ENCODE peak calls at places on chromosomes 7 and 10, in ten cellular contexts. H, P, U, I, A, S, R, W, B and T are unnamed samples.
A peak's percentile ranks its signal among the peaks of the same experiment; 100 is the strongest.

GRCh38 chr10:103739039-103739764 is 116.2 kb downstream of the SH3PXD2A start:
- DNase-seq in H (no peak), P (no peak), U (no peak), I (no peak), A (peak; percentile 92), S (no peak), R (peak; percentile 77), W (no peak), B (peak; percentile 38), T (no peak)

GRCh38 chr7:129948877-129949291 is 3.9 kb downstream of the UBE2H start:
- DNase-seq in H (peak; percentile 92), P (peak; percentile 73), U (peak; percentile 92), I (peak; percentile 90), A (peak; percentile 86), S (peak; percentile 98), R (peak; percentile 89), W (peak; percentile 82), B (peak; percentile 94), T (peak; percentile 67)

GRCh38 chr10:1376384-1376945 is 320.3 kb downstream of the WDR37 start:
- DNase-seq in H (no peak), P (no peak), U (no peak), I (no peak), A (no peak), S (no peak), R (no peak), W (no peak), B (peak; percentile 5), T (no peak)

GRCh38 chr10:69588358-69588757 is 15.1 kb upstream of the NEUROG3 start:
- DNase-seq in H (no peak), P (no peak), U (no peak), I (no peak), A (no peak), S (no peak), R (no peak), W (no peak), B (no peak), T (no peak)

GRCh38 chr10:50951451-50951850 is 66.0 kb upstream of the A1CF start:
- DNase-seq in H (no peak), P (no peak), U (no peak), I (no peak), A (no peak), S (no peak), R (no peak), W (no peak), B (no peak), T (no peak)

GRCh38 chr10:75024971-75025523 is 86.4 kb upstream of the SAMD8 start:
- DNase-seq in H (no peak), P (no peak), U (no peak), I (peak; percentile 44), A (no peak), S (no peak), R (no peak), W (no peak), B (peak; percentile 38), T (no peak)

GRCh38 chr7:115070311-115070710 is 148.4 kb downstream of the MDFIC start:
- DNase-seq in H (no peak), P (no peak), U (no peak), I (no peak), A (peak; percentile 6), S (no peak), R (no peak), W (no peak), B (no peak), T (no peak)

GRCh38 chr10:14296081-14296709 is 34.5 kb downstream of the FRMD4A start:
- DNase-seq in H (no peak), P (no peak), U (no peak), I (peak; percentile 74), A (no peak), S (peak; percentile 47), R (no peak), W (no peak), B (no peak), T (no peak)

GRCh38 chr7:6653101-6653995 is 16.2 kb downstream of the ZNF316 start:
- DNase-seq in H (no peak), P (no peak), U (no peak), I (no peak), A (no peak), S (no peak), R (no peak), W (no peak), B (no peak), T (no peak)

GRCh38 chr7:80060218-80060806 is 74.3 kb upstream of the GNAI1 start:
- DNase-seq in H (peak; percentile 17), P (no peak), U (no peak), I (no peak), A (peak; percentile 43), S (peak; percentile 81), R (no peak), W (no peak), B (no peak), T (no peak)

GRCh38 chr7:55641811-55642210 is 69.5 kb upstream of the VOPP1 start:
- DNase-seq in H (no peak), P (no peak), U (no peak), I (no peak), A (peak; percentile 57), S (peak; percentile 25), R (no peak), W (no peak), B (no peak), T (no peak)

GRCh38 chr10:21519981-21520436 is 5.5 kb downstream of the SKIDA1 start:
- DNase-seq in H (no peak), P (no peak), U (no peak), I (no peak), A (peak; percentile 68), S (peak; percentile 84), R (no peak), W (no peak), B (no peak), T (no peak)

DNA sequence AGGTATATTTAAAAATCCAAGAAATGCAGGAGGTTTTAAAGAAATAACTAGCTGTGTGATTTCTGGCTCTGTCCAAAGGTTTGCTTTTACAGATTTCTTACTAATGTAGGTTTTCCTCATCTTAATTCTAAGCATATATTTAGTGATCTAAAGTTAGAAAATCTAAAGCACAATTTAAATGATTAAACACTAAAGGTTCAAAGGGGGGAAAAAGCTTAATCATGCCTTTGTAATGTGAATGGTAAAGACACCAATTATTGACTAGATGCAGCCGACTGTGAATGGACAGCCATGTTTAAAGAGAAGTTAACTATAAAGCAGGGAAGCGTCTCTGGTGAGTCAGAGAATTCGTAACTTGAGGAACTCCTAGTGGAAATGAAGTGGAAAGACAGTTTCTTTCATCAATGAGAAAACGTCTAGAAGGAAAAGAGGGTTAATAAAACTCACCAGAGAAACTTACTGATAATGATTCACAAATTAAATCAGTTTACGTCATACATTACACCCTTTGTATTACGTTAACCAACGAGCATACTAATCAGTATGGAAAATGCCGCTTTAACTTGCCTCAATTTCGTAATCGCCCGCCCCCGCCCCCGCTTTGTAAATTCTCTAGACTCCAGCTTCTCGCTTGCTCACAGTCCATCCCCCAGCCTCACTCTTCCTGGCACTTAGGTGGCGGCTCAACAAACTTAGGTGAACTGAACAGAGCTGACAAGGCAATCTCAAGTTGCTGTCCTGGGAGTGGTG is 1.1 kb upstream of the HBP1 start:
- DNase-seq in H (peak; percentile 84), P (no peak), U (no peak), I (peak; percentile 30), A (peak; percentile 79), S (peak; percentile 89), R (no peak), W (peak; percentile 40), B (peak; percentile 28), T (peak; percentile 41)
- TF ChIP-seq CTCF in H (peak; percentile 38), P (peak; percentile 38), U (peak; percentile 50), I (no peak), A (peak; percentile 33), S (no peak), R (peak; percentile 60), W (peak; percentile 31), B (peak; percentile 25), T (peak; percentile 58)

DNA sequence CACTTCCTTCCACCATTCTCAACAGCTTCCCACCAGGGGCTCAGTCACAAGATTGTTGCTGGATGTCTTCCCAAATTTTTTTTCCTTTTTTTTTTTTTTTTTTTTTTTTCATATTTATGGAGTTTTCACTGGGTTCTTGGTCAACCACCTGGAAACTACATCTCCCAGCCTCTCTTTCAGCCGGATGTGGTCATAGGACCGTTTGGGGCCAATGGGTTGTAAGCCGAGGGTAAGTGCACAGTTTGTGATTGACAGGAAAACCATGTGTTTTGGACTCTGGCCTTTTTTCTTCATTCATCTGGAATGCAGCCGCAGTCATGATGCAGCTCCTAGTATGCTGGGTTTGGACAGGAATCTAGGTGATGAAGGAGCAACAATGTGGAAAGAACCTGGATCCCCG is 337.1 kb upstream of the FOXK1 start:
- DNase-seq in H (no peak), P (no peak), U (no peak), I (no peak), A (no peak), S (no peak), R (no peak), W (no peak), B (no peak), T (no peak)
- H3K9me3 ChIP-seq in H (peaks cover 19% of the 10 kb centered on the region), P (no peaks in the 10 kb centered on the region), U (no peaks in the 10 kb centered on the region), I (no peaks in the 10 kb centered on the region), A (peaks cover 16% of the 10 kb centered on the region), S (peaks cover 2% of the 10 kb centered on the region), R (no peaks in the 10 kb centered on the region), W (no peaks in the 10 kb centered on the region), B (no peaks in the 10 kb centered on the region), T (no peaks in the 10 kb centered on the region)

GRCh38 chr10:47269294-47269693 is 30.7 kb upstream of the GDF10 start:
- DNase-seq in H (no peak), P (no peak), U (no peak), I (no peak), A (no peak), S (no peak), R (no peak), W (no peak), B (no peak), T (no peak)
- TF ChIP-seq CTCF in H (no peak), P (peak; percentile 19), U (no peak), I (no peak), A (no peak), S (no peak), R (no peak), W (no peak), B (no peak), T (no peak)

GRCh38 chr7:34309116-34309515 is 348.9 kb upstream of the NPSR1 start:
- DNase-seq in H (no peak), P (no peak), U (no peak), I (no peak), A (no peak), S (no peak), R (no peak), W (no peak), B (no peak), T (no peak)

GRCh38 chr7:34313289-34313688 is 344.7 kb upstream of the NPSR1 start:
- DNase-seq in H (no peak), P (no peak), U (no peak), I (no peak), A (no peak), S (no peak), R (no peak), W (no peak), B (no peak), T (no peak)

GRCh38 chr7:34312624-34313023 is 345.4 kb upstream of the NPSR1 start:
- DNase-seq in H (no peak), P (no peak), U (no peak), I (no peak), A (no peak), S (no peak), R (no peak), W (no peak), B (no peak), T (no peak)

GRCh38 chr7:34309584-34309983 is 348.4 kb upstream of the NPSR1 start:
- DNase-seq in H (no peak), P (no peak), U (no peak), I (no peak), A (no peak), S (no peak), R (no peak), W (no peak), B (no peak), T (no peak)

GRCh38 chr7:34311591-34311990 is 346.4 kb upstream of the NPSR1 start:
- DNase-seq in H (no peak), P (no peak), U (no peak), I (no peak), A (no peak), S (no peak), R (no peak), W (no peak), B (no peak), T (no peak)
- H3K9me3 ChIP-seq in H (peaks cover 12% of the 10 kb centered on the region), P (no peaks in the 10 kb centered on the region), U (no peaks in the 10 kb centered on the region), I (no peaks in the 10 kb centered on the region), A (peaks cover 7% of the 10 kb centered on the region), S (no peaks in the 10 kb centered on the region), R (no peaks in the 10 kb centered on the region), W (no peaks in the 10 kb centered on the region), B (no peaks in the 10 kb centered on the region), T (no peaks in the 10 kb centered on the region)